ENCODE peak calls at places on chromosome 14, in nine cellular contexts. V, O, Z, I, E, T, B, C and K are unnamed samples.

GRCh38 chr14:89587128-89587420 is 170.0 kb upstream of the FOXN3 start:
- DNase-seq in V (no peak), O (no peak), Z (no peak), I (no peak), E (no peak), T (no peak), B (no peak), C (no peak), K (no peak)

GRCh38 chr14:42140831-42141279 is 534.2 kb downstream of the LRFN5 start:
- DNase-seq in V (no peak), O (no peak), Z (peak), I (no peak), E (peak), T (no peak), B (no peak), C (no peak), K (no peak)

GRCh38 chr14:44384093-44384492 is 123.0 kb downstream of the FSCB start:
- DNase-seq in V (no peak), O (no peak), Z (no peak), I (no peak), E (no peak), T (no peak), B (no peak), C (no peak), K (no peak)

GRCh38 chr14:59037620-59038019 is 150.8 kb upstream of the DAAM1 start:
- DNase-seq in V (no peak), O (no peak), Z (no peak), I (no peak), E (no peak), T (no peak), B (no peak), C (no peak), K (no peak)

GRCh38 chr14:105086833-105087307 is 21.6 kb upstream of the GPR132 start:
- DNase-seq in V (no peak), O (peak), Z (peak), I (peak), E (peak), T (peak), B (peak), C (peak), K (peak)

GRCh38 chr14:102086972-102087761 is at the start of gene HSP90AA1:
- DNase-seq in V (peak), O (peak), Z (peak), I (peak), E (peak), T (peak), B (peak), C (peak), K (peak)

GRCh38 chr14:65281991-65282908 is 130.3 kb upstream of the FUT8 start:
- DNase-seq in V (no peak), O (no peak), Z (no peak), I (no peak), E (peak), T (no peak), B (no peak), C (no peak), K (no peak)

GRCh38 chr14:24136684-24137528 is 912 bp downstream of the PSME1 start:
- DNase-seq in V (no peak), O (no peak), Z (no peak), I (no peak), E (no peak), T (no peak), B (no peak), C (no peak), K (no peak)

GRCh38 chr14:80037349-80037748 is 174.0 kb downstream of the DIO2 start:
- DNase-seq in V (no peak), O (no peak), Z (no peak), I (no peak), E (no peak), T (no peak), B (no peak), C (no peak), K (no peak)

GRCh38 chr14:68106456-68106855 is 286.9 kb downstream of the RAD51B start:
- DNase-seq in V (no peak), O (no peak), Z (no peak), I (no peak), E (no peak), T (no peak), B (no peak), C (no peak), K (no peak)

GRCh38 chr14:61923348-61923747 is 161.1 kb downstream of the SNAPC1 start:
- DNase-seq in V (no peak), O (no peak), Z (no peak), I (no peak), E (peak), T (no peak), B (no peak), C (no peak), K (no peak)

GRCh38 chr14:49218436-49219092 is 367.6 kb downstream of the RPS29 start:
- DNase-seq in V (no peak), O (no peak), Z (no peak), I (no peak), E (no peak), T (no peak), B (no peak), C (peak), K (no peak)

GRCh38 chr14:92589213-92589852 is 75.8 kb downstream of the RIN3 start:
- DNase-seq in V (no peak), O (no peak), Z (no peak), I (no peak), E (peak), T (no peak), B (no peak), C (no peak), K (no peak)

GRCh38 chr14:55620277-55620676 is 40.3 kb downstream of the KTN1 start:
- DNase-seq in V (no peak), O (no peak), Z (no peak), I (no peak), E (no peak), T (no peak), B (no peak), C (no peak), K (no peak)

GRCh38 chr14:60648934-60649814 is at the start of gene SIX1:
- DNase-seq in V (peak), O (peak), Z (peak), I (peak), E (peak), T (peak), B (peak), C (peak), K (peak)

GRCh38 chr14:97994020-97994531 is 1196.9 kb downstream of the VRK1 start:
- DNase-seq in V (no peak), O (no peak), Z (no peak), I (no peak), E (no peak), T (no peak), B (no peak), C (no peak), K (no peak)

GRCh38 chr14:50941151-50941550 is 3.1 kb downstream of the PYGL start:
- DNase-seq in V (no peak), O (no peak), Z (no peak), I (no peak), E (peak), T (no peak), B (no peak), C (no peak), K (no peak)

GRCh38 chr14:54606631-54607133 is 39.8 kb downstream of the SAMD4A start:
- DNase-seq in V (peak), O (no peak), Z (no peak), I (peak), E (peak), T (no peak), B (no peak), C (no peak), K (peak)

GRCh38 chr14:72617391-72618011 is 276.4 kb downstream of the DPF3 start:
- DNase-seq in V (peak), O (no peak), Z (no peak), I (peak), E (no peak), T (no peak), B (no peak), C (no peak), K (no peak)

DNA sequence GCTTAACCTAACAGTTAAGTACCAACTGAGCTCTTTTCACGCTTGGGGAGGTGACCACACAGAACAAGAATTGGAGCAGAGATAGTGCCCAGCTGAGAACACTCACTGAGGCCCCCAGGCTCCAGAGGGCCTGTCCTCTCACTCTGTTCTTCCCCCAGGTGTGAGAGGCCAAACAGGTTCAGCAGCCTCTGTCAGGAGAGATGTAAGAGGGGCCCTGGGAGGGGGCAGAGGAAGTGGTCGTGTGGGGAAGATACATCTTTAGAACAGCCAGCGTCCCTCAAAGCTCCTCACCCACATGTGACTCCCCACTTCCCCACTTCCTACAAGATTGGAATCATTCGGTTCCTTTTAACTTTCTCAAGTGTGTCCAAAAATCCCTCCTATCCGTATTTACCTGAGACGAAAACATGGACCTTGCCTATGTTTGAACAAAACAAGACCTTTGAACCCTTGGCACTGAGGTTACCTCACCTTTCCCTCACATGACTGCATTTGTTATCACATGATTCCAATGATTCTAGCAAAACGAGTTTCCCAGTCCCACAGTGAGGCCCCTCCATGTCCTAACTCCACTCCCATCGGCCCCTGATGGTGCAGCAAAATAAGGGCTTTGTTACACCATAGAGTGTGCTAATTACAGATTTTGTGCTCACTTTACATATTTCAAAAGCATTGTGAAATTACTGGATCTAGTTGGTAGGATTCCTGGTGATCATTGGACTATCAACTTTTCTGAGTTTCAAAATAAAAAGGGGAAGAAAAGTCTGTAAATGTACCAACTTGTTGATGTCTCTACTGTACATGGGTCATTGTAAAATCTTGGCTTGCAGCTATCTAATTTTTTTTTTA is 40.0 kb upstream of the PAPOLA start:
- DNase-seq in V (no peak), O (peak), Z (no peak), I (no peak), E (no peak), T (no peak), B (no peak), C (no peak), K (no peak)
- TF ChIP-seq POLR2A in V (no peak), O (no peak), Z (no peak), I (no peak), E (no peak), T (no peak), B (no peak), C (no peak), K (no peak)

GRCh38 chr14:93923586-93923985 is 3.6 kb upstream of the FAM181A start:
- DNase-seq in V (no peak), O (no peak), Z (no peak), I (no peak), E (no peak), T (no peak), B (no peak), C (no peak), K (no peak)

GRCh38 chr14:93926873-93927571 is at the start of gene FAM181A:
- DNase-seq in V (no peak), O (no peak), Z (no peak), I (no peak), E (no peak), T (no peak), B (no peak), C (no peak), K (no peak)

GRCh38 chr14:93925374-93925895 is 1.7 kb upstream of the FAM181A start:
- DNase-seq in V (no peak), O (no peak), Z (no peak), I (no peak), E (no peak), T (no peak), B (no peak), C (no peak), K (no peak)

GRCh38 chr14:93926209-93926872 is 803 bp upstream of the FAM181A start:
- DNase-seq in V (no peak), O (no peak), Z (no peak), I (no peak), E (no peak), T (no peak), B (no peak), C (no peak), K (no peak)

GRCh38 chr14:93924592-93925355 is 2.4 kb upstream of the FAM181A start:
- DNase-seq in V (no peak), O (no peak), Z (no peak), I (no peak), E (no peak), T (no peak), B (no peak), C (no peak), K (no peak)
- H3K4me3 ChIP-seq in V (no peak), O (no peak), Z (no peak), I (no peak), E (no peak), T (no peak), B (no peak), C (no peak), K (no peak)

DNA sequence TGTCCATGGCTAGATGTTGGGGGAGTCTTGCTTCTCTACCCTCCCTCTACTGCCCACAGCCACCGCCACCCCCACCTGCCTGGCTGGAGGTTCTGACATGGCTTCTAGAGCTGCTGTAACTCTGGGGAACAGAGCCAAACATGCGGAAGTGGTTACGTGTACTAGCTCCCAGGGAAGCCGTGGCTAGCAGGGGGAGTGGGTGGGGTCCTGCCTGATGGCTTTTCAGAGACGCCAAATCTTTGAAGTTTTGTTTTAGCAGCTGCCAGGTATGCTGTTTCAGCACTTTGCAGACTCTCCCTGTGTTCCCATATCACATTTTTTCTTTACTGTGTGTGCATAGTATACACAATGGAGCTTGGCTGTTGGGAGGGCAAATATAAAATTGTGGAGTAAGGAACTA is 150.3 kb downstream of the TGFB3 start:
- DNase-seq in V (peak), O (peak), Z (no peak), I (peak), E (peak), T (peak), B (peak), C (peak), K (no peak)
- H3K27ac ChIP-seq in V (no peak), O (peak), Z (no peak), I (no peak), E (no peak), T (peak), B (peak), C (peak), K (no peak)

GRCh38 chr14:66422019-66422946 is 63.9 kb upstream of the CCDC196 start:
- DNase-seq in V (no peak), O (no peak), Z (no peak), I (no peak), E (no peak), T (no peak), B (no peak), C (no peak), K (no peak)
- TF ChIP-seq POLR2A in V (no peak), O (no peak), Z (no peak), I (no peak), E (no peak), T (no peak), B (no peak), C (no peak), K (no peak)

GRCh38 chr14:76955575-76956252 is 72.8 kb downstream of the IRF2BPL start:
- DNase-seq in V (peak), O (no peak), Z (no peak), I (peak), E (peak), T (no peak), B (no peak), C (no peak), K (peak)
- H3K4me3 ChIP-seq in V (peak), O (peak), Z (peak), I (peak), E (no peak), T (peak), B (peak), C (peak), K (peak)